ENCODE peak calls at places on chromosome 2, in seven cellular contexts. B, T, M, H, A, Y and U are unnamed samples.

GRCh38 chr2:177001334-177001733 is 211.3 kb upstream of the HNRNPA3 start:
- DNase-seq in B (no peak), T (no peak), M (no peak), H (no peak), A (no peak), Y (no peak), U (no peak)

GRCh38 chr2:96772903-96773675 is 12.4 kb downstream of the CNNM4 start:
- DNase-seq in B (no peak), T (no peak), M (no peak), H (no peak), A (no peak), Y (no peak), U (no peak)

GRCh38 chr2:158266106-158266505 is 164.4 kb downstream of the UPP2 start:
- DNase-seq in B (no peak), T (no peak), M (no peak), H (no peak), A (no peak), Y (no peak), U (no peak)

GRCh38 chr2:157164370-157164769 is 93.1 kb upstream of the GALNT5 start:
- DNase-seq in B (no peak), T (no peak), M (no peak), H (no peak), A (no peak), Y (no peak), U (no peak)

GRCh38 chr2:44086639-44087036 is 82.0 kb upstream of the PPM1B start:
- DNase-seq in B (no peak), T (no peak), M (no peak), H (no peak), A (peak), Y (no peak), U (no peak)

GRCh38 chr2:121110924-121111323 is 174.1 kb downstream of the TFCP2L1 start:
- DNase-seq in B (no peak), T (no peak), M (no peak), H (no peak), A (no peak), Y (no peak), U (no peak)

GRCh38 chr2:194545978-194546377 is 1111.0 kb upstream of the SLC39A10 start:
- DNase-seq in B (peak), T (no peak), M (peak), H (no peak), A (no peak), Y (no peak), U (no peak)

GRCh38 chr2:75168186-75168585 is 31.1 kb downstream of the TACR1 start:
- DNase-seq in B (no peak), T (no peak), M (no peak), H (no peak), A (no peak), Y (no peak), U (no peak)

GRCh38 chr2:36696533-36696932 is at the start of gene VIT:
- DNase-seq in B (no peak), T (no peak), M (no peak), H (no peak), A (no peak), Y (peak), U (no peak)

GRCh38 chr2:26961603-26962184 is 8.7 kb upstream of the MAPRE3 start:
- DNase-seq in B (peak), T (peak), M (peak), H (peak), A (peak), Y (peak), U (peak)

GRCh38 chr2:144382848-144383247 is 137.1 kb downstream of the ZEB2 start:
- DNase-seq in B (peak), T (no peak), M (no peak), H (no peak), A (no peak), Y (peak), U (no peak)

GRCh38 chr2:38697116-38697840 is 31.4 kb downstream of the GALM start:
- DNase-seq in B (no peak), T (no peak), M (no peak), H (peak), A (no peak), Y (no peak), U (no peak)

GRCh38 chr2:213148572-213149331 is 2.7 kb downstream of the IKZF2 start:
- DNase-seq in B (peak), T (no peak), M (no peak), H (no peak), A (no peak), Y (no peak), U (no peak)

GRCh38 chr2:29267710-29268109 is 152.5 kb downstream of the CLIP4 start:
- DNase-seq in B (no peak), T (no peak), M (no peak), H (no peak), A (no peak), Y (no peak), U (no peak)

GRCh38 chr2:3192281-3192818 is 185.3 kb downstream of the EIPR1 start:
- DNase-seq in B (no peak), T (peak), M (no peak), H (no peak), A (no peak), Y (no peak), U (no peak)

GRCh38 chr2:33373986-33374385 is 102.5 kb upstream of the RASGRP3 start:
- DNase-seq in B (no peak), T (no peak), M (peak), H (no peak), A (no peak), Y (peak), U (no peak)

GRCh38 chr2:232377319-232377718 is 1.2 kb upstream of the ALPP start:
- DNase-seq in B (no peak), T (peak), M (no peak), H (no peak), A (no peak), Y (no peak), U (no peak)

DNA sequence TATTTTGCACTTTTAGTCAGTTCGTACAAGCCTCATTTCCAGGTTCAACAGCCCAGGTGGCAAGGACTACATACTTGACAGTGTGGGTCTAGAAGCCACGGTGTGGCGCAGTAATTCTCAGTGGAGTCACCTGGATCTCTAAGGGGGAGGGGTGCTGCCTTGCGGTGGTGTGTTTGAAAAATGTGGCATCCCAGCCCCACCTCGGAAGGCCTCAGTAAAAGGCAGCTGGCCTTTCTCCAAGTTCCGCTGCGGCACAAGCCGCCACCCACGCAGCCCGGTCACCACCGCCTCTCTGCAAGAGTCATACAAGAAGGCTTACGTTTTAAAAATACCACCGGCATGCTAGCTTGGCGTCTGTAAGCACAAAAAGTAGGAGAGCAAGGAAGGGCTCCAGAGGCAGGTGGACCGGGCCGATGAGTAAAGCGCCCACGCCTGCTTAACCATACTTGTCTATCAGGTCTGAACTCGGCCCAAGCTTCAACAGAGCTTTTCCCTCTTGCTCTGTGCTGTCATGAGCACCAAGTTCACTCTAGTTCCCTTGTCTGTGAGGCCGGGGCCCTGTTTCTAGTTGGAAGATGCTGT is 49.5 kb downstream of the SPRED2 start:
- DNase-seq in B (peak), T (peak), M (peak), H (peak), A (no peak), Y (peak), U (peak)
- H3K27ac ChIP-seq in B (peak), T (peak), M (peak), H (peak), A (no peak), Y (peak), U (peak)

DNA sequence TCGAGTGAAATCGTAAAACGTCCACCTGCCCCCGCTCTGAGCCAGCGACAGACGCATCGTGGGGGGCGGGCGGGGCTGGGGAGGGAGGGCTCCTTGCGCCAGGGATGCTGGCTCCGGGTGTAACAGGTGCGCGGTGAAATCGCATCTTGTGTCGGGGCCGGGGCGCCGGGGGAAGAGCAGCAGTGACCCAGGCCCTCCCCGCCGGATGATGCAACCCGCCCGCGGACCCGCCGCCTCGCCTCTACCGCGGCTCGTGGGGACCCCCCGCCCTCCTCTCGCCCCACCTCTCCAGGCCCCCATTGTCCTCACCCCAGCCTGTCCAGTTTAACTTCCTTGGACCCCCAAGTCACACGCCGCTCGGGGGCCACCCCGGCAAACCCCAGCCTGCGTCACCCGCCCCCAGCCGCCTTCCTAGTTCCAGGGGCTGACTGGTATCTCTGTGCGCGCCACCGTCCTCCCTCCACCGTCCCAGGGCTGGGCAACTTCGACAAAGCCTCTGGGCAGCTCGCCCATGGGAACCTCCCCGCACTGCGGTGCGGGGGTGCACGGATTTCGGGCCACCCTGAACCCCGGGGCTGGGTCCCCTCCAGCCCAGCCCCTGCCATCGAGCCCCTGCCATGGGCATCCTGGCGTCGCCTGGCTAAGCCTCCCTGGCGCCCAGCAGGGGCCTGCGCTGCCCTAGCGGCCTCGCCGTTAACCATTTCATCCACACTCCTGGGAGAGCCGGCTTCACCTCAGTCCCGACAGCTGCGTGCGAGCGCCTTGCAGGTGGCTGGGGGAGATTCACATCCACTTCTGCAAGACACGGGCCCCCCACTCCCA is 799 bp upstream of the KIF1A start:
- DNase-seq in B (no peak), T (peak), M (no peak), H (no peak), A (peak), Y (no peak), U (no peak)
- H3K4me3 ChIP-seq in B (no peak), T (peak), M (no peak), H (no peak), A (peak), Y (peak), U (no peak)

GRCh38 chr2:88608184-88608583 is 19.1 kb downstream of the EIF2AK3 start:
- DNase-seq in B (peak), T (no peak), M (no peak), H (no peak), A (no peak), Y (no peak), U (no peak)
- H3K27ac ChIP-seq in B (peak), T (no peak), M (no peak), H (no peak), A (no peak), Y (no peak), U (no peak)

GRCh38 chr2:68390114-68390513 is 25.0 kb downstream of the PLEK start:
- DNase-seq in B (no peak), T (no peak), M (no peak), H (no peak), A (no peak), Y (no peak), U (no peak)

GRCh38 chr2:68391869-68392268 is 26.8 kb downstream of the PLEK start:
- DNase-seq in B (no peak), T (no peak), M (no peak), H (no peak), A (no peak), Y (no peak), U (no peak)

GRCh38 chr2:68391099-68391498 is 26.0 kb downstream of the PLEK start:
- DNase-seq in B (peak), T (no peak), M (no peak), H (no peak), A (no peak), Y (no peak), U (no peak)

GRCh38 chr2:68388772-68389171 is 23.7 kb downstream of the PLEK start:
- DNase-seq in B (no peak), T (no peak), M (no peak), H (no peak), A (no peak), Y (no peak), U (no peak)

DNA sequence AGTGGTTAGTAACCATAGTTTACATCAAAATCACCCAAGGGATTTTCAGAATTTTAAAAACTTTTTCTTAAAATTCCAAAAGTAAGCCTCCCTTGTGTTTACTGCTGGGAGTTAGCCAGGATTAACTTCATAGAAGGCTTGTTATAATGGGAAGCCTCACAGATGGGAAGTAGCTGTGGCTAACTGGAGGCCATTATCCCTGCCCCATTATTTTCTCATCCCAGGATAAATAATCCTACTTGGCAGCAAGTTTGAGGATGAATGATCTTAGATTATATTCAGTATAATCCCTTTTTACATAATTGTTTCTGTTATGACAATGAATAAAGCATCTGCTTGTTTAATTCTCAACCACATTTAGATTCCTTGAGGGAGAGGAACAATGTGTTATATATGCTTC is 25.5 kb downstream of the PLEK start:
- DNase-seq in B (no peak), T (no peak), M (no peak), H (no peak), A (no peak), Y (no peak), U (no peak)
- H3K4me3 ChIP-seq in B (peak), T (no peak), M (no peak), H (no peak), A (no peak), Y (no peak), U (no peak)